ENCODE peak calls at places on chromosomes 11 and 22, in six cellular contexts. One of them, this sample, is unnamed.

GRCh38 chr11:65695459-65696241 is 16.4 kb upstream of the KAT5 start:
- DNase-seq in CD8-positive, alpha-beta T cell: no peak
- DNase-seq in A549: no peak
- DNase-seq in AG10803: no peak
- DNase-seq in astrocyte of the spinal cord: no peak
- DNase-seq in fibroblast of mammary gland: no peak
- DNase-seq in this sample: peak; percentile 58

GRCh38 chr22:47627561-47628253 is 865.3 kb downstream of the TBC1D22A start:
- DNase-seq in CD8-positive, alpha-beta T cell: no peak
- DNase-seq in AG10803: no peak
- DNase-seq in astrocyte of the spinal cord: no peak
- DNase-seq in fibroblast of mammary gland: no peak
- DNase-seq in A549: no peak
- DNase-seq in this sample: no peak

GRCh38 chr11:41784513-41785335 is 325.3 kb upstream of the LRRC4C start:
- DNase-seq in AG10803: no peak
- DNase-seq in CD8-positive, alpha-beta T cell: no peak
- DNase-seq in fibroblast of mammary gland: no peak
- DNase-seq in A549: no peak
- DNase-seq in astrocyte of the spinal cord: peak; percentile 42
- DNase-seq in this sample: no peak

GRCh38 chr11:6646040-6646439 is 9.6 kb downstream of the DCHS1 start:
- DNase-seq in CD8-positive, alpha-beta T cell: no peak
- DNase-seq in fibroblast of mammary gland: peak; percentile 91
- DNase-seq in astrocyte of the spinal cord: peak; percentile 49
- DNase-seq in AG10803: peak; percentile 86
- DNase-seq in A549: no peak
- DNase-seq in this sample: no peak

GRCh38 chr22:38081941-38082828 is 1.8 kb downstream of the SLC16A8 start:
- DNase-seq in CD8-positive, alpha-beta T cell: no peak
- DNase-seq in astrocyte of the spinal cord: no peak
- DNase-seq in fibroblast of mammary gland: no peak
- DNase-seq in AG10803: no peak
- DNase-seq in A549: no peak
- DNase-seq in this sample: no peak

GRCh38 chr11:112103446-112103845 is 16.8 kb downstream of the SDHD start:
- DNase-seq in A549: no peak
- DNase-seq in fibroblast of mammary gland: no peak
- DNase-seq in AG10803: no peak
- DNase-seq in CD8-positive, alpha-beta T cell: no peak
- DNase-seq in astrocyte of the spinal cord: no peak
- DNase-seq in this sample: no peak

GRCh38 chr11:14904745-14905103 is 12.7 kb upstream of the CYP2R1 start:
- DNase-seq in astrocyte of the spinal cord: peak; percentile 66
- DNase-seq in A549: peak; percentile 58
- DNase-seq in AG10803: peak; percentile 63
- DNase-seq in fibroblast of mammary gland: peak; percentile 57
- DNase-seq in CD8-positive, alpha-beta T cell: peak; percentile 90
- DNase-seq in this sample: peak; percentile 84

GRCh38 chr11:119995730-119996491 is 142.0 kb downstream of the TRIM29 start:
- DNase-seq in fibroblast of mammary gland: no peak
- DNase-seq in AG10803: no peak
- DNase-seq in A549: no peak
- DNase-seq in astrocyte of the spinal cord: no peak
- DNase-seq in CD8-positive, alpha-beta T cell: no peak
- DNase-seq in this sample: no peak

GRCh38 chr11:18608373-18608772 is 8.8 kb downstream of the MISFA start:
- DNase-seq in A549: no peak
- DNase-seq in fibroblast of mammary gland: no peak
- DNase-seq in CD8-positive, alpha-beta T cell: no peak
- DNase-seq in AG10803: no peak
- DNase-seq in astrocyte of the spinal cord: no peak
- DNase-seq in this sample: peak; percentile 49

GRCh38 chr11:126496576-126497403 is 141.3 kb downstream of the ST3GAL4 start:
- DNase-seq in AG10803: no peak
- DNase-seq in CD8-positive, alpha-beta T cell: no peak
- DNase-seq in astrocyte of the spinal cord: no peak
- DNase-seq in A549: no peak
- DNase-seq in fibroblast of mammary gland: no peak
- DNase-seq in this sample: no peak

GRCh38 chr11:132101861-132102260 is 731.4 kb downstream of the NTM start:
- DNase-seq in AG10803: peak; percentile 57
- DNase-seq in A549: no peak
- DNase-seq in astrocyte of the spinal cord: peak; percentile 51
- DNase-seq in CD8-positive, alpha-beta T cell: no peak
- DNase-seq in fibroblast of mammary gland: no peak
- DNase-seq in this sample: no peak

GRCh38 chr11:65440831-65441499 is 18.4 kb downstream of the NEAT1 start:
- DNase-seq in astrocyte of the spinal cord: peak; percentile 51
- DNase-seq in AG10803: peak; percentile 44
- DNase-seq in fibroblast of mammary gland: peak; percentile 48
- DNase-seq in A549: no peak
- DNase-seq in CD8-positive, alpha-beta T cell: no peak
- DNase-seq in this sample: no peak

GRCh38 chr11:79456501-79456900 is 15.7 kb upstream of the TENM4 start:
- DNase-seq in A549: no peak
- DNase-seq in AG10803: no peak
- DNase-seq in astrocyte of the spinal cord: no peak
- DNase-seq in fibroblast of mammary gland: no peak
- DNase-seq in CD8-positive, alpha-beta T cell: no peak
- DNase-seq in this sample: no peak

GRCh38 chr11:6611092-6612007 is 666 bp downstream of the TAF10 start:
- DNase-seq in AG10803: no peak
- DNase-seq in CD8-positive, alpha-beta T cell: peak; percentile 46
- DNase-seq in astrocyte of the spinal cord: peak; percentile 19
- DNase-seq in fibroblast of mammary gland: peak; percentile 20
- DNase-seq in A549: no peak
- DNase-seq in this sample: no peak

GRCh38 chr11:83070044-83070877 is 1.4 kb downstream of the RAB30 start:
- DNase-seq in AG10803: peak; percentile 84
- DNase-seq in astrocyte of the spinal cord: peak; percentile 63
- DNase-seq in A549: no peak
- DNase-seq in fibroblast of mammary gland: peak; percentile 71
- DNase-seq in CD8-positive, alpha-beta T cell: no peak
- DNase-seq in this sample: peak; percentile 77

DNA sequence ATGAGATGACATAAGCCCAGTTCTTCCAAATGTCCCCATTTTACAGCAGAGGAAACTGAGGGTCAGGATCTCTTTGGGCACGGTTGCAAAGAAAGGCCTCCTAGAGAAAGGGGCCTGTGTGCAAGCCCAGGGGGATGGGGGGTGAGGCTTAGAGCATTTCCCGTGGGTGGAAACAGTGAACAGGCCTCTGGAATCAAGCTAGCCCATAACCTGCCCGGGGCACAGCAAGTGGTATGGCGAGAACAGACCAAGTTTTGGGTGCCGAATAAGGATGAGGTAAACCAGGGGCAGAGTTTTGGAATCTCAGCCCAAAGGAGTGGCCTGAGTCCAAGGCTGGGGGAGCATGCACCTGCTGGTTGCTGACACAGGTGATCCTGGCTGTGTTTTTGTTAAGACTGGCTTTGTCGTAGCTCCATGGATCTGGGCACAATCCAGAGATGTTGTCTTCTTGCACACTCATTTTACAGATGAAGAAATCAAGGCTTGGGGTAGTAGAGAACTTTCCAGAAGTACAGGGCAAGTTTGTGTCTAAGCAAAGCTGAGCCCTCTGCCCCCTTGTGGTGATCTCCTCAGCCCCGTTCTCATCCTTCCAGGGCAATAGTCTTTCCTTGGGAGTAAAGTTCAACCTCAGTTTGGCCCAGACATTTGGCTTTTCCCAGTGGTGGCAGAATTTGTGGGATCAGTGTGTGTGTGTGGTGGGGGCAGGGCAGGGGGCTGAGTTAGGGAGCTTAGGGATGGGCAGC is 53.5 kb upstream of the MYEOV start:
- DNase-seq in fibroblast of mammary gland: peak; percentile 26
- DNase-seq in CD8-positive, alpha-beta T cell: no peak
- DNase-seq in AG10803: no peak
- DNase-seq in A549: no peak
- DNase-seq in astrocyte of the spinal cord: no peak
- DNase-seq in this sample: peak; percentile 45
- TF ChIP-seq CTCF in fibroblast of mammary gland: peak; percentile 47
- TF ChIP-seq CTCF in CD8-positive, alpha-beta T cell: no peak
- TF ChIP-seq CTCF in AG10803: peak; percentile 49
- TF ChIP-seq CTCF in A549: peak; percentile 41
- TF ChIP-seq CTCF in astrocyte of the spinal cord: peak; percentile 54
- TF ChIP-seq CTCF in this sample: peak; percentile 55

GRCh38 chr22:22911327-22912134 is 23.9 kb downstream of the IGLL5 start:
- DNase-seq in A549: no peak
- DNase-seq in fibroblast of mammary gland: no peak
- DNase-seq in AG10803: no peak
- DNase-seq in astrocyte of the spinal cord: no peak
- DNase-seq in CD8-positive, alpha-beta T cell: no peak
- DNase-seq in this sample: no peak
- TF ChIP-seq CTCF in A549: no peak
- TF ChIP-seq CTCF in fibroblast of mammary gland: no peak
- TF ChIP-seq CTCF in AG10803: no peak
- TF ChIP-seq CTCF in astrocyte of the spinal cord: no peak
- TF ChIP-seq CTCF in CD8-positive, alpha-beta T cell: no peak
- TF ChIP-seq CTCF in this sample: no peak

DNA sequence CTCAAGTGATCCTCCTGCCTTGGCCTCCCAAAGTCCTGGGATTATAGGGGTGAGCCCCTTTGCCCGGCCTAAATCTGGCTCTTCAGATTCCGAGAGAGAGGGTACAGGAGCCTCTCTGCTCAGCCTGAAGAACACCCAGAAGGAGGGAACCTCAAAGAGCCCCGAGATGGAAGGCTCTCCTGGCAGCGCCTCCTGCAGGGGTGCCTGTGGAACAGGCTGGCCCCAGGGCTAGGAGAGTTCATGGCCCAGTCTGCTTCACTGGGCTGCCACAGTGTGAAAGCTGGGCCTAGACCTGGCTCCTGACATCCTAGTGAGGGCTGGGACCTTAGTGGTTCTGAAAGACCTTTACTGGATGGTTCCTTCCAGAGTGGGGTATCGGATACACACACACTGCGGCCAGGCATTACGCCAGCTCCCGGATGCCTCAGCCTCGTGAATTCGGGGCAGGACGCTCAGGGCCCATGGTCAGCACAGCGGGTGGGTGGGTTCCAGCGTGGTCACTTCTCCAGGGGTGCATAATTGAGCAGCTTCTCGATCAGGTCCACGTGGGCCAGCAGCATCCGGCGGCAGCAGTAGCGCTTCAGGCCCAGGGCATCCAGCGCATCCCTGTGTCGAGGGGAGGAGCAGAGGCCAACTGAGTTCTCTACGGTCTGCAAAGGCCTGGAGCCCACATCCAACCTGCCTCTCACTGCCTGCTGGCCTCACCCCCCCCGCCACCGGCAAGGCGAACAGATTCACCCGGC is 2.3 kb downstream of the POLR2L start:
- DNase-seq in CD8-positive, alpha-beta T cell: no peak
- DNase-seq in fibroblast of mammary gland: no peak
- DNase-seq in AG10803: no peak
- DNase-seq in A549: no peak
- DNase-seq in astrocyte of the spinal cord: no peak
- DNase-seq in this sample: no peak
- TF ChIP-seq CTCF in CD8-positive, alpha-beta T cell: no peak
- TF ChIP-seq CTCF in fibroblast of mammary gland: peak; percentile 52
- TF ChIP-seq CTCF in AG10803: peak; percentile 40
- TF ChIP-seq CTCF in A549: peak; percentile 45
- TF ChIP-seq CTCF in astrocyte of the spinal cord: peak; percentile 53
- TF ChIP-seq CTCF in this sample: peak; percentile 45

DNA sequence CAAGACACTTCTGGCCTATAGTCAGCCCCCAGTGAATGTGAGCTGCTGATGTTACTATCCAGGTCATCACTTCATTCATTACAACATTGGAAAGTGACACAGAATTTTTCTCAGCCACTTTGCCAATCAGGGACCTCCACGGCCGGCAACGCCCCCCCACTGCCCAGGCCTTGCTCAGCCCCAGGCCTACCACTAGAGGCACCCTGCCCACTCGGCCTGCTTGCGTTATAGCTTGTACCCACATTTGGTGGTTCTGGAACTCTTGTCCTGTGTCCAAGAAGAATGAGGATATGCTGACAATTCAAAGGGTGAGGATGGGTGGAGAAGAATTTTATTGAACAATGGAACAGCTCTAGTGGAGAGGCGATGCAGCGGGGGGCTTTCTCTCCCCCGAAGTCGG is 96.2 kb downstream of the TSPAN18 start:
- DNase-seq in fibroblast of mammary gland: peak; percentile 4
- DNase-seq in AG10803: no peak
- DNase-seq in A549: no peak
- DNase-seq in astrocyte of the spinal cord: no peak
- DNase-seq in CD8-positive, alpha-beta T cell: no peak
- DNase-seq in this sample: no peak
- TF ChIP-seq CTCF in fibroblast of mammary gland: peak; percentile 29
- TF ChIP-seq CTCF in AG10803: peak; percentile 27
- TF ChIP-seq CTCF in A549: no peak
- TF ChIP-seq CTCF in astrocyte of the spinal cord: peak; percentile 36
- TF ChIP-seq CTCF in CD8-positive, alpha-beta T cell: no peak
- TF ChIP-seq CTCF in this sample: peak; percentile 33

GRCh38 chr22:45735273-45735672 is 63.6 kb downstream of the ATXN10 start:
- DNase-seq in astrocyte of the spinal cord: no peak
- DNase-seq in CD8-positive, alpha-beta T cell: no peak
- DNase-seq in A549: no peak
- DNase-seq in AG10803: no peak
- DNase-seq in fibroblast of mammary gland: no peak
- DNase-seq in this sample: no peak

GRCh38 chr22:45726081-45726480 is 54.4 kb downstream of the ATXN10 start:
- DNase-seq in A549: no peak
- DNase-seq in CD8-positive, alpha-beta T cell: no peak
- DNase-seq in fibroblast of mammary gland: no peak
- DNase-seq in astrocyte of the spinal cord: no peak
- DNase-seq in AG10803: no peak
- DNase-seq in this sample: no peak

GRCh38 chr22:45731041-45731797 is 59.6 kb downstream of the ATXN10 start:
- DNase-seq in AG10803: peak; percentile 53
- DNase-seq in CD8-positive, alpha-beta T cell: no peak
- DNase-seq in fibroblast of mammary gland: no peak
- DNase-seq in A549: peak; percentile 25
- DNase-seq in astrocyte of the spinal cord: peak; percentile 54
- DNase-seq in this sample: peak; percentile 40

DNA sequence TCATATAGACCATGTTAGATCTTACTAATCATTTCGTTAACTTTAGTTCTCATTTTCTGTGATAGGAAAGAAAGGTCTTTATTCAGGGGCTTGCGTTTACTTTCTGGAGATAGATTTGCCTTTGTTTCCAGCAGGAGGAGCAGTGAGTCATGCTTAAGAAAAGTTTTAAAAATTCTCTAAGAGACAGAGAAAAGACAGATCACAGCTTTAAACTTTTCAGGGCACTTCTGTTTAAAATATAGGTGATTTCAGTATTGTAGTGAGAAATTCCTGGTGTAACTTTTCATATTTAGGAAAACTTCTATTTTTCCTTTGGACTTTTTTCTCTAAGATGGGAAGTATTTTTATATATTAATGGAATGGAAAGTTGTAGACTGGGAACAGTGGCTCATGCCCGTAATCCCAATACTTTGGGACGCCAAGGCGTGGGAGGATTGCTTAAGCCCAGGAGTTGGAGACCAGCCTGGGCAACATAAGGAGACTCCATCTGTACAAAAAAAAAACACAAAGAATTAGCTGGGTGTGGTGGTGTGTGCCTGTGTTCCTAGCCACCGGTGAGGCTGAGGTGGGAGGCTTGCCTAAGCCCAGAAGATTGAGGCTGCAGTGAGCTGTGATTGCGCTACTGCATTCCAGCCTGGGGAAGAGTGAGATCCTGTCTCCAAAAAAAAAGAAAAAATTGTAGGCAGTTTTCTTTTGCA is 60.3 kb downstream of the ATXN10 start:
- DNase-seq in A549: peak; percentile 28
- DNase-seq in AG10803: peak; percentile 39
- DNase-seq in CD8-positive, alpha-beta T cell: no peak
- DNase-seq in fibroblast of mammary gland: peak; percentile 55
- DNase-seq in astrocyte of the spinal cord: peak; percentile 62
- DNase-seq in this sample: peak; percentile 3
- TF ChIP-seq CTCF in A549: peak; percentile 58
- TF ChIP-seq CTCF in AG10803: peak; percentile 55
- TF ChIP-seq CTCF in CD8-positive, alpha-beta T cell: no peak
- TF ChIP-seq CTCF in fibroblast of mammary gland: peak; percentile 39
- TF ChIP-seq CTCF in astrocyte of the spinal cord: peak; percentile 65
- TF ChIP-seq CTCF in this sample: peak; percentile 53